ENCODE peak calls at places on chromosomes 5 and 9, in nine cellular contexts. One of them, this sample, is unnamed.

GRCh38 chr9:33942471-33943083 is 106.1 kb downstream of the UBAP2 start:
- DNase-seq in Calu3: no peak
- DNase-seq in adrenal gland: no peak
- DNase-seq in endothelial cell: no peak
- DNase-seq in lower leg skin: no peak
- DNase-seq in tibial nerve: no peak
- DNase-seq in Panc1: no peak
- DNase-seq in brain microvascular endothelial cell: peak
- DNase-seq in GM12864: no peak
- DNase-seq in this sample: no peak

GRCh38 chr9:122051401-122052346 is 41.4 kb downstream of the TTLL11 start:
- DNase-seq in Calu3: no peak
- DNase-seq in adrenal gland: no peak
- DNase-seq in endothelial cell: no peak
- DNase-seq in lower leg skin: no peak
- DNase-seq in tibial nerve: no peak
- DNase-seq in Panc1: no peak
- DNase-seq in brain microvascular endothelial cell: peak
- DNase-seq in GM12864: peak
- DNase-seq in this sample: no peak

GRCh38 chr5:120457839-120458507 is 6.1 kb upstream of the PRR16 start:
- DNase-seq in Calu3: peak
- DNase-seq in adrenal gland: peak
- DNase-seq in endothelial cell: peak
- DNase-seq in lower leg skin: peak
- DNase-seq in tibial nerve: peak
- DNase-seq in Panc1: peak
- DNase-seq in brain microvascular endothelial cell: peak
- DNase-seq in GM12864: peak
- DNase-seq in this sample: peak

GRCh38 chr5:116947691-116948528 is 373.3 kb upstream of the SEMA6A start:
- DNase-seq in Calu3: peak
- DNase-seq in adrenal gland: peak
- DNase-seq in endothelial cell: peak
- DNase-seq in lower leg skin: peak
- DNase-seq in tibial nerve: peak
- DNase-seq in Panc1: peak
- DNase-seq in brain microvascular endothelial cell: peak
- DNase-seq in GM12864: peak
- DNase-seq in this sample: peak

GRCh38 chr5:149639718-149640117 is 58.4 kb downstream of the ARHGEF37 start:
- DNase-seq in Calu3: no peak
- DNase-seq in adrenal gland: peak
- DNase-seq in endothelial cell: no peak
- DNase-seq in lower leg skin: no peak
- DNase-seq in tibial nerve: no peak
- DNase-seq in Panc1: no peak
- DNase-seq in brain microvascular endothelial cell: no peak
- DNase-seq in GM12864: no peak
- DNase-seq in this sample: no peak

GRCh38 chr9:81671880-81672280 is 17.5 kb downstream of the TLE1 start:
- DNase-seq in Calu3: no peak
- DNase-seq in adrenal gland: peak
- DNase-seq in endothelial cell: no peak
- DNase-seq in lower leg skin: peak
- DNase-seq in tibial nerve: peak
- DNase-seq in Panc1: no peak
- DNase-seq in brain microvascular endothelial cell: no peak
- DNase-seq in GM12864: no peak
- DNase-seq in this sample: peak

GRCh38 chr5:79743846-79744605 is 54.4 kb downstream of the CMYA5 start:
- DNase-seq in Calu3: no peak
- DNase-seq in adrenal gland: peak
- DNase-seq in endothelial cell: no peak
- DNase-seq in lower leg skin: no peak
- DNase-seq in tibial nerve: no peak
- DNase-seq in Panc1: no peak
- DNase-seq in brain microvascular endothelial cell: peak
- DNase-seq in GM12864: no peak
- DNase-seq in this sample: no peak

GRCh38 chr5:34957299-34957698 is 27.9 kb downstream of the DNAJC21 start:
- DNase-seq in Calu3: no peak
- DNase-seq in adrenal gland: no peak
- DNase-seq in endothelial cell: no peak
- DNase-seq in lower leg skin: no peak
- DNase-seq in tibial nerve: no peak
- DNase-seq in Panc1: no peak
- DNase-seq in brain microvascular endothelial cell: no peak
- DNase-seq in GM12864: no peak
- DNase-seq in this sample: no peak

GRCh38 chr5:36606052-36606436 is 362 bp upstream of the SLC1A3 start:
- DNase-seq in Calu3: no peak
- DNase-seq in adrenal gland: no peak
- DNase-seq in endothelial cell: no peak
- DNase-seq in lower leg skin: no peak
- DNase-seq in tibial nerve: no peak
- DNase-seq in Panc1: no peak
- DNase-seq in brain microvascular endothelial cell: no peak
- DNase-seq in GM12864: no peak
- DNase-seq in this sample: no peak

GRCh38 chr9:114150608-114151007 is 4.7 kb upstream of the COL27A1 start:
- DNase-seq in Calu3: no peak
- DNase-seq in adrenal gland: no peak
- DNase-seq in endothelial cell: no peak
- DNase-seq in lower leg skin: no peak
- DNase-seq in tibial nerve: no peak
- DNase-seq in Panc1: no peak
- DNase-seq in brain microvascular endothelial cell: no peak
- DNase-seq in GM12864: no peak
- DNase-seq in this sample: no peak

GRCh38 chr5:7762267-7762666 is 88.7 kb downstream of the CFAP90 start:
- DNase-seq in Calu3: no peak
- DNase-seq in adrenal gland: no peak
- DNase-seq in endothelial cell: no peak
- DNase-seq in lower leg skin: no peak
- DNase-seq in tibial nerve: peak
- DNase-seq in Panc1: no peak
- DNase-seq in brain microvascular endothelial cell: no peak
- DNase-seq in GM12864: no peak
- DNase-seq in this sample: no peak

DNA sequence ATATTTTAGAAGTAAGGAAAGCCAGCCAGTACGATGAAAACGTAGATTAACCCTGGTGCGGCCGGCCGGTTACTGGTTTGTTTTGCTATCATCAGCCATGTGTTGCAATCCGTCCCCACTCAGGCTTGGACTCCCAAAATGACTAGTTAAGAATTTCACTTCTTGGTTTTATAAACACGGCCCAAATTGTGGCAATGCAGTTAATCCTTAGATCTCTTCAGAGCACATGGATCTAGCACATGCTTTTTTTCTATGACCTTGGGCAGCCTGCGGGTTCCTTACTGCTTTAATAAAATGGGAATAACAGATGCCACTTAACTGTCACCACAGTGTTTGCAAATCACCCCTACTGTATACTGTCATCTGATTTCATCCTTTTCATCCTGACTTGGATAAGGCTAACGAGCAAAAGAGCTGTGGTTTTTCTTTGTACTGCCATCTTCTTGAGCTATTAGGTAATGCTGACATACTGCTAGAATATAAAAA is 1.5 kb downstream of the NDFIP1 start:
- DNase-seq in Calu3: peak
- DNase-seq in adrenal gland: peak
- DNase-seq in endothelial cell: no peak
- DNase-seq in lower leg skin: no peak
- DNase-seq in tibial nerve: peak
- DNase-seq in Panc1: no peak
- DNase-seq in brain microvascular endothelial cell: no peak
- DNase-seq in GM12864: no peak
- DNase-seq in this sample: peak
- TF ChIP-seq CTCF in Calu3: no peak
- TF ChIP-seq CTCF in adrenal gland: no peak
- TF ChIP-seq CTCF in endothelial cell: no peak
- TF ChIP-seq CTCF in lower leg skin: no peak
- TF ChIP-seq CTCF in tibial nerve: no peak
- TF ChIP-seq CTCF in Panc1: no peak
- TF ChIP-seq CTCF in brain microvascular endothelial cell: no peak
- TF ChIP-seq CTCF in GM12864: no peak
- TF ChIP-seq CTCF in this sample: no peak

DNA sequence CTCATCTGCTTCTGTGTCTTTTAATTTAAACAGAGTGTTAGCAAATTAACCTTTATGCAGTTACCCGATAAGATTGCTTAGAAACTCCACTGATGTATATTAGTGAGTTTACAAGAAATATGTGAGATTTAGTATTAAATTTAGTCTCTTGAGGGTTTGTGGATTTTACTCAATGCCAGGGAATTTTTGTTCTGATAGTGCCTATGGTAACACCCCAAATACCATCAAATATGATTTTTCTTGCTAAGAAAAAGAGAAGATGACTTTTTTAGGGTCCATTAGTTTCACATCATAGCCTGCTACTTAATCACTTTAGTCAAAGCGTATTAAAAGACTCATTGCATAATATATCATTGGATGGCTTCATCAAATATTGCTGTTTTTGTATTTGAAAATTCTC is 224.9 kb downstream of the PCSK5 start:
- DNase-seq in Calu3: no peak
- DNase-seq in adrenal gland: no peak
- DNase-seq in endothelial cell: no peak
- DNase-seq in lower leg skin: no peak
- DNase-seq in tibial nerve: no peak
- DNase-seq in Panc1: no peak
- DNase-seq in brain microvascular endothelial cell: no peak
- DNase-seq in GM12864: no peak
- DNase-seq in this sample: no peak
- TF ChIP-seq CTCF in Calu3: no peak
- TF ChIP-seq CTCF in adrenal gland: no peak
- TF ChIP-seq CTCF in endothelial cell: no peak
- TF ChIP-seq CTCF in lower leg skin: no peak
- TF ChIP-seq CTCF in tibial nerve: no peak
- TF ChIP-seq CTCF in Panc1: no peak
- TF ChIP-seq CTCF in brain microvascular endothelial cell: no peak
- TF ChIP-seq CTCF in GM12864: no peak
- TF ChIP-seq CTCF in this sample: no peak

GRCh38 chr5:140116716-140117115 is 2.8 kb downstream of the PURA start:
- DNase-seq in Calu3: no peak
- DNase-seq in adrenal gland: no peak
- DNase-seq in endothelial cell: no peak
- DNase-seq in lower leg skin: no peak
- DNase-seq in tibial nerve: no peak
- DNase-seq in Panc1: no peak
- DNase-seq in brain microvascular endothelial cell: no peak
- DNase-seq in GM12864: no peak
- DNase-seq in this sample: no peak
- TF ChIP-seq CTCF in Calu3: no peak
- TF ChIP-seq CTCF in adrenal gland: no peak
- TF ChIP-seq CTCF in endothelial cell: no peak
- TF ChIP-seq CTCF in lower leg skin: no peak
- TF ChIP-seq CTCF in tibial nerve: no peak
- TF ChIP-seq CTCF in Panc1: peak
- TF ChIP-seq CTCF in brain microvascular endothelial cell: no peak
- TF ChIP-seq CTCF in GM12864: no peak
- TF ChIP-seq CTCF in this sample: no peak

GRCh38 chr5:131265318-131265803 is 1.5 kb downstream of the CDC42SE2 start:
- DNase-seq in Calu3: peak
- DNase-seq in adrenal gland: no peak
- DNase-seq in endothelial cell: no peak
- DNase-seq in lower leg skin: no peak
- DNase-seq in tibial nerve: no peak
- DNase-seq in Panc1: no peak
- DNase-seq in brain microvascular endothelial cell: no peak
- DNase-seq in GM12864: no peak
- DNase-seq in this sample: no peak
- TF ChIP-seq CTCF in Calu3: peak
- TF ChIP-seq CTCF in adrenal gland: peak
- TF ChIP-seq CTCF in endothelial cell: peak
- TF ChIP-seq CTCF in lower leg skin: no peak
- TF ChIP-seq CTCF in tibial nerve: no peak
- TF ChIP-seq CTCF in Panc1: no peak
- TF ChIP-seq CTCF in brain microvascular endothelial cell: peak
- TF ChIP-seq CTCF in GM12864: peak
- TF ChIP-seq CTCF in this sample: no peak

DNA sequence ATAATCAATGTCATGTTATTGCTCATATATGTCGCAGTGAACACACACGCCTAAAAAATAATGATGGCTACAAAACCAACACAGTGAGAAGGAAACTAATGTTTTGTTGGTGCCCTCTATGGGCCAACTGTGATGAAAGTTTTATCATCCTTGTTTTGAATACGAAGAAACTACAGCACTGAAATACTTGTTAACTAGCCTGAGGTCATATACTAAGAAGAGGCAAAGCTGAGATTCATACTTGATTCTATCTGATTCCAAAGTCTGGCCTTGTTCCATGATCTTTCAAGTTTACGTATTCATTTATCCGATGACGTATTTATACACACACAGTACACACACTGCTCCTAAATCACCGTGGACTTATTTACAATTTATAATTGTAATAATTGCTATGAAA is 16.1 kb upstream of the DRD1 start:
- DNase-seq in Calu3: no peak
- DNase-seq in adrenal gland: no peak
- DNase-seq in endothelial cell: no peak
- DNase-seq in lower leg skin: no peak
- DNase-seq in tibial nerve: no peak
- DNase-seq in Panc1: no peak
- DNase-seq in brain microvascular endothelial cell: no peak
- DNase-seq in GM12864: no peak
- DNase-seq in this sample: no peak
- TF ChIP-seq CTCF in Calu3: peak
- TF ChIP-seq CTCF in adrenal gland: peak
- TF ChIP-seq CTCF in endothelial cell: peak
- TF ChIP-seq CTCF in lower leg skin: no peak
- TF ChIP-seq CTCF in tibial nerve: peak
- TF ChIP-seq CTCF in Panc1: peak
- TF ChIP-seq CTCF in brain microvascular endothelial cell: peak
- TF ChIP-seq CTCF in GM12864: peak
- TF ChIP-seq CTCF in this sample: no peak

GRCh38 chr9:32380944-32381343 is 3.5 kb upstream of the ACO1 start:
- DNase-seq in Calu3: no peak
- DNase-seq in adrenal gland: no peak
- DNase-seq in endothelial cell: no peak
- DNase-seq in lower leg skin: no peak
- DNase-seq in tibial nerve: no peak
- DNase-seq in Panc1: no peak
- DNase-seq in brain microvascular endothelial cell: no peak
- DNase-seq in GM12864: no peak
- DNase-seq in this sample: no peak
- TF ChIP-seq CTCF in Calu3: no peak
- TF ChIP-seq CTCF in adrenal gland: no peak
- TF ChIP-seq CTCF in endothelial cell: no peak
- TF ChIP-seq CTCF in lower leg skin: no peak
- TF ChIP-seq CTCF in tibial nerve: no peak
- TF ChIP-seq CTCF in Panc1: no peak
- TF ChIP-seq CTCF in brain microvascular endothelial cell: no peak
- TF ChIP-seq CTCF in GM12864: no peak
- TF ChIP-seq CTCF in this sample: no peak